ENCODE peak calls at places on chromosome 19, in seven cellular contexts. X is CD8-positive, alpha-beta T cell; H is GM23248; U is body of pancreas; Q is K562; F is esophagus muscularis mucosa; O is astrocyte. Y is an unnamed sample. For H3K36me3, the result is how much of the 10 kb centered on the place peaks cover.

GRCh38 chr19:55352040-55352439 is 2.5 kb downstream of the COX6B2 start:
- DNase-seq in X (no peak), H (no peak), U (no peak), Q (no peak), F (no peak), O (no peak), Y (no peak)

GRCh38 chr19:17391371-17392151 is 2.4 kb downstream of the CCDC194 start:
- DNase-seq in X (no peak), H (no peak), U (no peak), Q (no peak), F (no peak), O (no peak), Y (no peak)

GRCh38 chr19:39125554-39126311 is at the start of gene PAK4:
- DNase-seq in X (peak), H (peak), U (peak), Q (peak), F (peak), O (peak), Y (peak)

GRCh38 chr19:35882074-35882832 is 13.9 kb downstream of the APLP1 start:
- DNase-seq in X (no peak), H (peak), U (peak), Q (peak), F (no peak), O (peak), Y (peak)

GRCh38 chr19:35249146-35249847 is 495 bp downstream of the LSR start:
- DNase-seq in X (peak), H (no peak), U (no peak), Q (peak), F (peak), O (no peak), Y (peak)

GRCh38 chr19:24054044-24054935 is 32.7 kb upstream of the ZNF254 start:
- DNase-seq in X (no peak), H (peak), U (no peak), Q (no peak), F (no peak), O (peak), Y (no peak)

GRCh38 chr19:28404462-28404861 is 808.5 kb downstream of the UQCRFS1 start:
- DNase-seq in X (no peak), H (no peak), U (no peak), Q (no peak), F (no peak), O (no peak), Y (no peak)

GRCh38 chr19:33659835-33660234 is 38.1 kb downstream of the CHST8 start:
- DNase-seq in X (no peak), H (no peak), U (no peak), Q (no peak), F (no peak), O (no peak), Y (no peak)

GRCh38 chr19:30708416-30708815 is 336.2 kb downstream of the ZNF536 start:
- DNase-seq in X (no peak), H (no peak), U (no peak), Q (no peak), F (no peak), O (no peak), Y (no peak)

GRCh38 chr19:23345838-23346237 is 49.4 kb downstream of the ZNF91 start:
- DNase-seq in X (no peak), H (no peak), U (no peak), Q (peak), F (no peak), O (no peak), Y (no peak)

GRCh38 chr19:17479325-17479791 is 9.0 kb downstream of the SLC27A1 start:
- DNase-seq in X (no peak), H (peak), U (no peak), Q (no peak), F (no peak), O (peak), Y (no peak)

GRCh38 chr19:42277821-42278809 is 9.1 kb downstream of the CIC start:
- DNase-seq in X (no peak), H (peak), U (peak), Q (no peak), F (no peak), O (no peak), Y (no peak)

GRCh38 chr19:27828781-27829275 is 1384.1 kb downstream of the UQCRFS1 start:
- DNase-seq in X (no peak), H (no peak), U (no peak), Q (no peak), F (no peak), O (peak), Y (no peak)

GRCh38 chr19:36547001-36547732 is 19.1 kb upstream of the ZNF260 start:
- DNase-seq in X (no peak), H (peak), U (no peak), Q (peak), F (no peak), O (peak), Y (no peak)

GRCh38 chr19:16376649-16377048 is 52.0 kb downstream of the KLF2 start:
- DNase-seq in X (peak), H (peak), U (no peak), Q (peak), F (no peak), O (no peak), Y (peak)

GRCh38 chr19:38831142-38831605 is 420 bp downstream of the ECH1 start:
- DNase-seq in X (no peak), H (peak), U (peak), Q (peak), F (no peak), O (peak), Y (peak)

GRCh38 chr19:32819415-32820400 is 49.9 kb downstream of the SLC7A9 start:
- DNase-seq in X (no peak), H (no peak), U (no peak), Q (no peak), F (no peak), O (no peak), Y (no peak)

GRCh38 chr19:48102870-48103751 is 7.5 kb downstream of the PLA2G4C start:
- DNase-seq in X (peak), H (peak), U (no peak), Q (peak), F (no peak), O (peak), Y (peak)

GRCh38 chr19:51086153-51086850 is 3.6 kb upstream of the KLK14 start:
- DNase-seq in X (no peak), H (no peak), U (peak), Q (no peak), F (no peak), O (no peak), Y (no peak)

GRCh38 chr19:38682872-38683392 is 35.5 kb downstream of the ACTN4 start:
- DNase-seq in X (no peak), H (no peak), U (no peak), Q (no peak), F (no peak), O (no peak), Y (no peak)

GRCh38 chr19:30686911-30687566 is 314.9 kb downstream of the ZNF536 start:
- DNase-seq in X (no peak), H (no peak), U (no peak), Q (no peak), F (no peak), O (no peak), Y (no peak)

GRCh38 chr19:42131149-42132029 is 857 bp downstream of the POU2F2 start:
- DNase-seq in X (no peak), H (no peak), U (no peak), Q (no peak), F (no peak), O (no peak), Y (no peak)

GRCh38 chr19:3576696-3577443 is 4.1 kb downstream of the HMG20B start:
- DNase-seq in X (no peak), H (peak), U (peak), Q (peak), F (no peak), O (peak), Y (no peak)

GRCh38 chr19:49129238-49129583 is 9.9 kb downstream of the PPFIA3 start:
- DNase-seq in X (no peak), H (no peak), U (no peak), Q (peak), F (no peak), O (no peak), Y (no peak)

GRCh38 chr19:35055715-35056179 is 14.2 kb downstream of the HPN start:
- DNase-seq in X (no peak), H (no peak), U (no peak), Q (peak), F (no peak), O (no peak), Y (peak)

GRCh38 chr19:33251076-33251475 is 25.4 kb upstream of the SLC7A10 start:
- DNase-seq in X (no peak), H (no peak), U (no peak), Q (no peak), F (no peak), O (no peak), Y (no peak)

GRCh38 chr19:8192227-8192820 is 16.8 kb upstream of the CERS4 start:
- DNase-seq in X (no peak), H (no peak), U (no peak), Q (no peak), F (no peak), O (no peak), Y (no peak)

GRCh38 chr19:455851-456546 is 4.8 kb downstream of the SHC2 start:
- DNase-seq in X (no peak), H (no peak), U (no peak), Q (no peak), F (no peak), O (no peak), Y (no peak)

GRCh38 chr19:50025022-50025793 is at the start of gene VRK3:
- DNase-seq in X (peak), H (peak), U (peak), Q (peak), F (peak), O (peak), Y (peak)

GRCh38 chr19:39099341-39099740 is 15.2 kb downstream of the ACP7 start:
- DNase-seq in X (no peak), H (no peak), U (no peak), Q (no peak), F (no peak), O (no peak), Y (no peak)

GRCh38 chr19:35731353-35731752 is 10.9 kb downstream of the IGFLR1 start:
- DNase-seq in X (no peak), H (no peak), U (no peak), Q (no peak), F (no peak), O (no peak), Y (no peak)

GRCh38 chr19:16096281-16096855 is 15.3 kb upstream of the RAB8A start:
- DNase-seq in X (no peak), H (no peak), U (no peak), Q (no peak), F (no peak), O (no peak), Y (peak)

GRCh38 chr19:15417699-15418098 is 1.1 kb downstream of the AKAP8L start:
- DNase-seq in X (no peak), H (peak), U (no peak), Q (peak), F (no peak), O (peak), Y (peak)

GRCh38 chr19:17448190-17448967 is at the start of gene TMEM221:
- DNase-seq in X (peak), H (peak), U (peak), Q (peak), F (no peak), O (no peak), Y (no peak)

GRCh38 chr19:35260694-35261304 is 8.0 kb upstream of the USF2 start:
- DNase-seq in X (peak), H (no peak), U (no peak), Q (no peak), F (no peak), O (no peak), Y (peak)

GRCh38 chr19:58182577-58182988 is 278 bp upstream of the ZNF274 start:
- DNase-seq in X (peak), H (no peak), U (no peak), Q (no peak), F (peak), O (no peak), Y (no peak)
- H3K36me3 ChIP-seq in X (under half), H (half or more), U (under half), Q (under half), F (under half), O (under half), Y (under half)

GRCh38 chr19:44232867-44233266 is 20.5 kb downstream of the ZNF227 start:
- DNase-seq in X (no peak), H (no peak), U (no peak), Q (no peak), F (no peak), O (no peak), Y (no peak)

GRCh38 chr19:44228318-44228717 is 16.0 kb downstream of the ZNF227 start:
- DNase-seq in X (no peak), H (no peak), U (no peak), Q (no peak), F (no peak), O (no peak), Y (no peak)
- H3K36me3 ChIP-seq in X (half or more), H (under half), U (under half), Q (under half), F (half or more), O (under half), Y (half or more)

DNA sequence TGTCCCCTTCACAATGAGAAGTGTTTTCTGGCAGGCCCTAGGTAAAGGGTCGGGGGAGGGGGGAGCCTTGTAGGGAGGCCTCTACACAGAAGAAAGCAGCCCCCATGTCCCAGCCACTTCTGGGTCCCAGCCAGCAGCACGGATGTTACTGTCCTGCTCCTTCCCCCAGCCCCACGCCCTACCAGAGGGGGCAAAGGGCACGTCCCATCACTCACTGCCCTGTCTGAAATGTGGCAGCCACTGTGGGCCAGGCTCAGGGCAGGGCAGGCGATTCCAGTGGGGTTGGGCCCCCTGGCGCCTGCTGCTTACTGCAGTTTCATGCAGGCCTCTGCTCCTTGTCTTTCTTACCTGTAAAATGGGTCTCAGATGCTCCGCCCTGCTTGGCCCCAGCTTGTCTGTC is 6.1 kb upstream of the SLC25A42 start:
- DNase-seq in X (no peak), H (no peak), U (no peak), Q (no peak), F (no peak), O (no peak), Y (no peak)
- H3K36me3 ChIP-seq in X (under half), H (under half), U (under half), Q (half or more), F (half or more), O (under half), Y (half or more)

GRCh38 chr19:1527650-1528309 is 3.9 kb downstream of the PLK5 start:
- DNase-seq in X (no peak), H (no peak), U (no peak), Q (no peak), F (no peak), O (no peak), Y (no peak)
- H3K36me3 ChIP-seq in X (under half), H (under half), U (under half), Q (under half), F (under half), O (under half), Y (under half)

GRCh38 chr19:4693078-4693350 is 22.9 kb upstream of the MYDGF start:
- DNase-seq in X (no peak), H (no peak), U (no peak), Q (no peak), F (no peak), O (no peak), Y (no peak)

GRCh38 chr19:4689403-4689802 is 19.3 kb upstream of the MYDGF start:
- DNase-seq in X (no peak), H (no peak), U (no peak), Q (no peak), F (no peak), O (no peak), Y (no peak)

GRCh38 chr19:4690362-4690761 is 20.2 kb upstream of the MYDGF start:
- DNase-seq in X (no peak), H (no peak), U (no peak), Q (no peak), F (no peak), O (no peak), Y (no peak)

GRCh38 chr19:4692275-4693077 is 22.3 kb upstream of the MYDGF start:
- DNase-seq in X (no peak), H (no peak), U (no peak), Q (no peak), F (no peak), O (no peak), Y (peak)

GRCh38 chr19:4691383-4691782 is 21.2 kb upstream of the MYDGF start:
- DNase-seq in X (no peak), H (no peak), U (no peak), Q (no peak), F (no peak), O (no peak), Y (no peak)
- H3K36me3 ChIP-seq in X (under half), H (under half), U (under half), Q (half or more), F (half or more), O (under half), Y (half or more)

DNA sequence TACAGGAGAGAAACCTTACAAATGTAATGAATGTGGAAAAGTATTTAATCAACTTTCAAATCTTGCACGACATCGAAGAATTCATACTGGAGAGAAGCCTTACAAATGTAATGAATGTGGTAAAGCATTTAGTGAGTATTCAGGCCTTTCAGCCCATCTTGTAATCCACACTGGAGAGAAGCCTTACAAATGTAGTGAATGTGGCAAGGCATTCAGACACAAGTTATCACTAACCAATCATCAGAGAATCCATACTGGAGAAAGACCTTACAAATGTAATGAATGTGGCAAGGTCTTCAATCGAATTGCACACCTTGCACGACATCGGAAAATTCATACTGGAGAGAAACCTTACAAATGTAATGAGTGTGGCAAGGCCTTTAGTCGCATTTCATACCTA is 13.6 kb upstream of the ZNF610 start:
- DNase-seq in X (no peak), H (no peak), U (no peak), Q (no peak), F (no peak), O (no peak), Y (no peak)
- H3K36me3 ChIP-seq in X (under half), H (half or more), U (under half), Q (half or more), F (half or more), O (under half), Y (half or more)

GRCh38 chr19:52473655-52474350 is 20.4 kb downstream of the ZNF578 start:
- DNase-seq in X (no peak), H (peak), U (no peak), Q (no peak), F (no peak), O (no peak), Y (no peak)
- H3K36me3 ChIP-seq in X (under half), H (under half), U (under half), Q (under half), F (under half), O (under half), Y (under half)

DNA sequence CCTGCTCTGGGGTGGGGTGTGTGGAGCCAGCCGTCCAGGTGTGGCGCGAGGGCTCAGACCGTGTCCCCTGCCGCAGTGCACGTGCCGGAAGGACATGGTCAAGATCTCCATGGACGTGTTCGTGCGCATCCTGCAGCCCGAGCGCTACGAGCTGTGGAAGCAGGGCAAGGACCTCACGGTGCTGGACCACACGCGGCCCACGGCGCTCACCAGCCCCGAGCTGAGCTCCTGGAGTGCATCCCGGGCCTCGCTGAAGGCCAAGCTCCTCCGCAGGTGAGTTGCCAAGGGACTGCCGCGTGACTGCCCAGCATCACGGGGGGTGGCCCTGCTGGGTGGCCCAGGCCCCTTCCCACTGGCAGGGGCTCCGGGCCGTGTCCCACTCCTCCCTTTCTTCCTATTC is 141.6 kb downstream of the KDM4B start:
- DNase-seq in X (no peak), H (no peak), U (peak), Q (no peak), F (no peak), O (no peak), Y (no peak)
- H3K36me3 ChIP-seq in X (under half), H (under half), U (under half), Q (under half), F (half or more), O (under half), Y (under half)

GRCh38 chr19:12278713-12279112 is 16.0 kb downstream of the ZNF44 start:
- DNase-seq in X (no peak), H (no peak), U (no peak), Q (no peak), F (no peak), O (no peak), Y (no peak)

GRCh38 chr19:12284226-12284625 is 10.5 kb downstream of the ZNF44 start:
- DNase-seq in X (no peak), H (no peak), U (no peak), Q (no peak), F (no peak), O (no peak), Y (no peak)

GRCh38 chr19:12289790-12290065 is 5.0 kb downstream of the ZNF44 start:
- DNase-seq in X (no peak), H (no peak), U (no peak), Q (no peak), F (no peak), O (no peak), Y (no peak)

GRCh38 chr19:12284631-12285030 is 10.1 kb downstream of the ZNF44 start:
- DNase-seq in X (no peak), H (no peak), U (no peak), Q (no peak), F (no peak), O (no peak), Y (no peak)
- H3K36me3 ChIP-seq in X (under half), H (under half), U (under half), Q (under half), F (under half), O (under half), Y (under half)

DNA sequence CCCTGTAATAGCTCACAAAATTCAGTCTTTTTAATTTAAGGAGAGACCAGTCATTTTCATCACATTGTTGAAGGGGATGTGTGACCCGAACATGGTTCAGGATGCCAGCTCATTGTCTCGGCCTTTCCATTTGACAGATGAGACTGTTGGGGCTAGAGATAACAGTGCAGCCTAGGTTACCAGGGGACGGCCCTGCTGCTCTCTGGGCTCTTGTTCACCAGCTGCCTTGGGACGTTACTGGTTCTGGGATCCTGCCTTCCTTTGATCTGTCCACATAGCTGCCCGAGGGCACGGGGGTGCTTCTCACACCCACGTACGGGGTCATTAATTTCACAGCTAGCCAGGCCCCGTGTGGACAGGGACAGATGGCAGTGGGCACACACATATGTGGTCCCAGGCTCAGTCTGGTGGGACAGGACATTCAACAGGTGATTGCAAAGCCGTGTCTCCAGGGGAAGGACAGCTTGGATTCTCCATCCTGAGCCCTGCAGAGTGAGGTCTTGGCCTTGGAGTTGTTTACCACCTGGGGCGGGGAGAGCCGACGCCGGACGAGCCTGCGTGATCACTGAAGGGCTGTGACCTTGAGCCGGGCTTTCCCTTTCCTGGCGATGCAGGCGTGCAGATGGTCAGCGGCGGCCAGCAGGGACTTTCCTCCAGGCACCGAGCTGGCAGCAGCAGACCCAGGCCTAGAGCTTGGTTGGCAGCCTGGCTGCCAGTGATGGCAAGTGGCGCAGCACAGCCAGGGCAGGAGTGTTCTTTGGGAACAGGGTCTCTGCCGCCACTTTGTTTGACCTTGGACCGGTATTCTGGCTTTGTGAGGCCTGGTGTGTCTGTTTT is 26.7 kb upstream of the NPAS1 start:
- DNase-seq in X (no peak), H (no peak), U (peak), Q (no peak), F (no peak), O (no peak), Y (no peak)
- H3K36me3 ChIP-seq in X (under half), H (under half), U (under half), Q (half or more), F (half or more), O (under half), Y (half or more)